ENCODE peak calls at places on chromosome 14, in four cellular contexts. One of them, this sample, is unnamed.

GRCh38 chr14:36646664-36647416 is 14.8 kb upstream of the PAX9 start:
- DNase-seq in glutamatergic neuron: no peak
- DNase-seq in T-cell: no peak
- DNase-seq in SK-N-SH: no peak
- DNase-seq in this sample: no peak

GRCh38 chr14:66496188-66496807 is 10.1 kb downstream of the CCDC196 start:
- DNase-seq in glutamatergic neuron: no peak
- DNase-seq in T-cell: no peak
- DNase-seq in SK-N-SH: no peak
- DNase-seq in this sample: no peak

GRCh38 chr14:20440882-20441281 is 4.9 kb upstream of the KLHL33 start:
- DNase-seq in glutamatergic neuron: no peak
- DNase-seq in T-cell: peak
- DNase-seq in SK-N-SH: no peak
- DNase-seq in this sample: no peak

GRCh38 chr14:62126885-62127478 is 364.8 kb downstream of the SNAPC1 start:
- DNase-seq in glutamatergic neuron: no peak
- DNase-seq in T-cell: no peak
- DNase-seq in SK-N-SH: peak
- DNase-seq in this sample: peak

GRCh38 chr14:85596562-85596961 is 66.6 kb downstream of the FLRT2 start:
- DNase-seq in glutamatergic neuron: no peak
- DNase-seq in T-cell: no peak
- DNase-seq in SK-N-SH: no peak
- DNase-seq in this sample: no peak

GRCh38 chr14:69387311-69387710 is 10.8 kb downstream of the ERH start:
- DNase-seq in glutamatergic neuron: no peak
- DNase-seq in T-cell: no peak
- DNase-seq in SK-N-SH: no peak
- DNase-seq in this sample: no peak

GRCh38 chr14:40682131-40682913 is 924.4 kb upstream of the LRFN5 start:
- DNase-seq in glutamatergic neuron: no peak
- DNase-seq in T-cell: no peak
- DNase-seq in SK-N-SH: no peak
- DNase-seq in this sample: no peak

GRCh38 chr14:98204139-98204538 is 1067.9 kb downstream of the BCL11B start:
- DNase-seq in glutamatergic neuron: no peak
- DNase-seq in T-cell: no peak
- DNase-seq in SK-N-SH: no peak
- DNase-seq in this sample: no peak

GRCh38 chr14:39107624-39108023 is 4.6 kb upstream of the SEC23A start:
- DNase-seq in glutamatergic neuron: no peak
- DNase-seq in T-cell: no peak
- DNase-seq in SK-N-SH: peak
- DNase-seq in this sample: no peak

GRCh38 chr14:51157012-51157411 is 62.1 kb upstream of the TRIM9 start:
- DNase-seq in glutamatergic neuron: no peak
- DNase-seq in T-cell: no peak
- DNase-seq in SK-N-SH: peak
- DNase-seq in this sample: no peak

GRCh38 chr14:52356025-52356424 is 41.9 kb downstream of the PTGER2 start:
- DNase-seq in glutamatergic neuron: no peak
- DNase-seq in T-cell: no peak
- DNase-seq in SK-N-SH: no peak
- DNase-seq in this sample: no peak

GRCh38 chr14:55333785-55334485 is 62.7 kb downstream of the FBXO34 start:
- DNase-seq in glutamatergic neuron: no peak
- DNase-seq in T-cell: no peak
- DNase-seq in SK-N-SH: no peak
- DNase-seq in this sample: no peak

GRCh38 chr14:59187802-59188460 is 536 bp upstream of the DAAM1 start:
- DNase-seq in glutamatergic neuron: peak
- DNase-seq in T-cell: peak
- DNase-seq in SK-N-SH: peak
- DNase-seq in this sample: no peak

GRCh38 chr14:97490521-97491070 is 693.4 kb downstream of the VRK1 start:
- DNase-seq in glutamatergic neuron: no peak
- DNase-seq in T-cell: no peak
- DNase-seq in SK-N-SH: no peak
- DNase-seq in this sample: no peak

GRCh38 chr14:58702466-58703148 is 64.8 kb downstream of the DACT1 start:
- DNase-seq in glutamatergic neuron: no peak
- DNase-seq in T-cell: no peak
- DNase-seq in SK-N-SH: no peak
- DNase-seq in this sample: no peak

GRCh38 chr14:36293824-36294223 is 26.6 kb downstream of the MBIP start:
- DNase-seq in glutamatergic neuron: no peak
- DNase-seq in T-cell: no peak
- DNase-seq in SK-N-SH: no peak
- DNase-seq in this sample: no peak

GRCh38 chr14:64680013-64680674 is 24.1 kb upstream of the PLEKHG3 start:
- DNase-seq in glutamatergic neuron: no peak
- DNase-seq in T-cell: no peak
- DNase-seq in SK-N-SH: no peak
- DNase-seq in this sample: no peak

GRCh38 chr14:24851837-24852236 is 198.1 kb downstream of the STXBP6 start:
- DNase-seq in glutamatergic neuron: no peak
- DNase-seq in T-cell: no peak
- DNase-seq in SK-N-SH: no peak
- DNase-seq in this sample: no peak

GRCh38 chr14:73786942-73787759 is 64.5 kb upstream of the PTGR2 start:
- DNase-seq in glutamatergic neuron: peak
- DNase-seq in T-cell: peak
- DNase-seq in SK-N-SH: peak
- DNase-seq in this sample: peak

GRCh38 chr14:64422753-64423152 is 34.6 kb downstream of the MTHFD1 start:
- DNase-seq in glutamatergic neuron: no peak
- DNase-seq in T-cell: no peak
- DNase-seq in SK-N-SH: no peak
- DNase-seq in this sample: no peak

GRCh38 chr14:76502638-76503037 is 126.7 kb downstream of the ESRRB start:
- DNase-seq in glutamatergic neuron: no peak
- DNase-seq in T-cell: no peak
- DNase-seq in SK-N-SH: no peak
- DNase-seq in this sample: no peak

GRCh38 chr14:104142136-104143041 is 4.0 kb downstream of the KIF26A start:
- DNase-seq in glutamatergic neuron: peak
- DNase-seq in T-cell: no peak
- DNase-seq in SK-N-SH: peak
- DNase-seq in this sample: no peak

GRCh38 chr14:68384335-68384734 is 408.5 kb downstream of the ZFP36L1 start:
- DNase-seq in glutamatergic neuron: no peak
- DNase-seq in T-cell: no peak
- DNase-seq in SK-N-SH: no peak
- DNase-seq in this sample: peak

GRCh38 chr14:30227871-30228270 is 300.2 kb upstream of the PRKD1 start:
- DNase-seq in glutamatergic neuron: no peak
- DNase-seq in T-cell: no peak
- DNase-seq in SK-N-SH: no peak
- DNase-seq in this sample: no peak

GRCh38 chr14:33692762-33693161 is 258.1 kb downstream of the EGLN3 start:
- DNase-seq in glutamatergic neuron: no peak
- DNase-seq in T-cell: no peak
- DNase-seq in SK-N-SH: no peak
- DNase-seq in this sample: no peak